ENCODE peak calls at places on chromosome 16, in five cellular contexts. B is PC-9, M is mammary epithelial cell, O is MM.1S, H is endothelial cell of umbilical vein. D is an unnamed sample.

GRCh38 chr16:79267146-79267545 is 333.4 kb downstream of the MAF start:
- DNase-seq in B (no peak), M (no peak), O (no peak), H (no peak), D (no peak)

GRCh38 chr16:58127634-58128033 is 1.5 kb downstream of the CFAP20 start:
- DNase-seq in B (no peak), M (peak; percentile 11), O (no peak), H (peak; percentile 15), D (no peak)

GRCh38 chr16:78390070-78390469 is 290.6 kb downstream of the WWOX start:
- DNase-seq in B (no peak), M (no peak), O (no peak), H (no peak), D (no peak)

GRCh38 chr16:21169249-21169981 is 10.9 kb downstream of the LDAF1 start:
- DNase-seq in B (peak; percentile 61), M (peak; percentile 7), O (no peak), H (no peak), D (no peak)

GRCh38 chr16:59697236-59697635 is 963.1 kb upstream of the GOT2 start:
- DNase-seq in B (no peak), M (peak; percentile 42), O (no peak), H (no peak), D (no peak)

GRCh38 chr16:23711785-23712184 is 1.2 kb downstream of the ERN2 start:
- DNase-seq in B (peak; percentile 48), M (no peak), O (no peak), H (no peak), D (no peak)

GRCh38 chr16:5323284-5323683 is 225.7 kb upstream of the EEF2KMT start:
- DNase-seq in B (no peak), M (no peak), O (no peak), H (no peak), D (peak; percentile 38)

GRCh38 chr16:54135361-54136275 is 151.0 kb downstream of the IRX3 start:
- DNase-seq in B (no peak), M (peak; percentile 53), O (no peak), H (peak; percentile 51), D (no peak)

GRCh38 chr16:80040413-80040812 is 439.9 kb upstream of the MAF start:
- DNase-seq in B (no peak), M (no peak), O (no peak), H (no peak), D (no peak)

GRCh38 chr16:82660966-82661365 is 34.2 kb downstream of the CDH13 start:
- DNase-seq in B (no peak), M (no peak), O (no peak), H (no peak), D (no peak)

GRCh38 chr16:19393226-19394074 is 24.2 kb upstream of the TMC5 start:
- DNase-seq in B (peak; percentile 81), M (peak; percentile 83), O (no peak), H (peak; percentile 3), D (peak; percentile 55)

GRCh38 chr16:89297156-89297869 is 79.8 kb downstream of the ZNF778 start:
- DNase-seq in B (no peak), M (no peak), O (no peak), H (no peak), D (no peak)

GRCh38 chr16:31332544-31332943 is 22.4 kb upstream of the ITGAX start:
- DNase-seq in B (no peak), M (no peak), O (no peak), H (no peak), D (no peak)

GRCh38 chr16:31331807-31332301 is 23.1 kb upstream of the ITGAX start:
- DNase-seq in B (no peak), M (peak; percentile 9), O (no peak), H (no peak), D (no peak)

GRCh38 chr16:31330553-31330890 is 24.5 kb upstream of the ITGAX start:
- DNase-seq in B (no peak), M (no peak), O (no peak), H (no peak), D (no peak)

GRCh38 chr16:31329671-31330552 is 25.1 kb upstream of the ITGAX start:
- DNase-seq in B (no peak), M (no peak), O (no peak), H (no peak), D (no peak)

GRCh38 chr16:31331141-31331764 is 23.7 kb upstream of the ITGAX start:
- DNase-seq in B (no peak), M (no peak), O (no peak), H (no peak), D (peak; percentile 72)
- H2AFZ ChIP-seq in B (no peak overlapping the region), M (no peak overlapping the region), O (no peak overlapping the region), H (no peak overlapping the region), D (peak overlapping the region; percentile 68)

GRCh38 chr16:70770291-70770967 is 30.5 kb downstream of the VAC14 start:
- DNase-seq in B (no peak), M (no peak), O (no peak), H (no peak), D (no peak)
- TF ChIP-seq CTCF in B (no peak), M (no peak), O (no peak), H (no peak), D (no peak)

GRCh38 chr16:67013238-67013822 is 15.6 kb upstream of the CBFB start:
- DNase-seq in B (no peak), M (no peak), O (no peak), H (no peak), D (no peak)
- TF ChIP-seq EZH2 in B (no peak), M (no peak), O (no peak), H (no peak), D (no peak)

GRCh38 chr16:3088925-3089716 is 10.0 kb downstream of the ZSCAN10 start:
- DNase-seq in B (no peak), M (no peak), O (no peak), H (no peak), D (no peak)

GRCh38 chr16:3088450-3088849 is 10.6 kb downstream of the ZSCAN10 start:
- DNase-seq in B (no peak), M (no peak), O (no peak), H (no peak), D (no peak)

GRCh38 chr16:3087243-3087791 is 11.8 kb downstream of the ZSCAN10 start:
- DNase-seq in B (no peak), M (no peak), O (no peak), H (peak; percentile 89), D (peak; percentile 57)

GRCh38 chr16:3086596-3087242 is 12.4 kb downstream of the ZSCAN10 start:
- DNase-seq in B (no peak), M (no peak), O (no peak), H (peak; percentile 66), D (no peak)

DNA sequence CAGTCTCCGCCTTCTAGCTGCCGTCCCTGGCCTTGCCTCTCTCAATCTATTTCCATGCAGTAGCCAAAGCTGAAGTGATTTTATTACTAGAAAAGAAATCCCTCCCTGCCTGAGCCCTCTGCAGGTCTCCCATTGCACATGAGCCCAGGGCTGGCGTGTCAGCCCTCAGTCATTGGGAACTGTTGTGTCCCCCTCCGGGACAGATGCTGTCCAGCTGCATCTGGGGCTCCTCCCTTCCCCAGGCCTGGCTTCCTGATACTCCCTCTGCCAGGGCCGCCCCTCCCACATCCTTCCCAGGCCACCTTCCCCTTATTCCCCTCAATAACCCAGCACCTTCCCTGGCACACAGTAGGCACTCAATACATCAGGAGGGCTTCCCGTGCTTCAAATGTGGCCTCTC is 11.3 kb downstream of the ZSCAN10 start:
- DNase-seq in B (no peak), M (no peak), O (no peak), H (no peak), D (no peak)
- H2AFZ ChIP-seq in B (no peak overlapping the region), M (no peak overlapping the region), O (no peak overlapping the region), H (no peak overlapping the region), D (no peak overlapping the region)